ENCODE peak calls at places on chromosomes 16 and 17, in four cellular contexts. L is WTC11, P is K562, F is HepG2. N is an unnamed sample.

GRCh38 chr16:9061358-9061813 is 30.1 kb upstream of the HAPSTR1 start:
- DNase-seq in L (no peak), P (no peak), F (no peak), N (no peak)

GRCh38 chr16:4702466-4702808 is 9.1 kb downstream of the NUDT16L1 start:
- DNase-seq in L (no peak), P (peak; percentile 42), F (peak; percentile 44), N (no peak)

GRCh38 chr16:30397056-30397455 is 1.8 kb downstream of the ZNF48 start:
- DNase-seq in L (no peak), P (peak; percentile 51), F (no peak), N (no peak)

GRCh38 chr16:14564323-14564722 is 65.7 kb downstream of the PARN start:
- DNase-seq in L (no peak), P (no peak), F (peak; percentile 45), N (no peak)

GRCh38 chr17:46193626-46194392 is 580 bp upstream of the KANSL1 start:
- DNase-seq in L (peak; percentile 89), P (peak; percentile 99), F (peak; percentile 94), N (peak; percentile 94)

GRCh38 chr16:30351586-30352419 is 3.3 kb downstream of the CD2BP2 start:
- DNase-seq in L (no peak), P (no peak), F (no peak), N (no peak)

GRCh38 chr16:30561212-30561816 is 3.1 kb upstream of the ZNF764 start:
- DNase-seq in L (peak; percentile 58), P (no peak), F (no peak), N (no peak)

GRCh38 chr17:31390748-31391495 is 553 bp upstream of the RAB11FIP4 start:
- DNase-seq in L (peak; percentile 41), P (no peak), F (no peak), N (no peak)

GRCh38 chr17:58577696-58578095 is 63.3 kb upstream of the MTMR4 start:
- DNase-seq in L (peak; percentile 58), P (peak; percentile 78), F (peak; percentile 52), N (peak; percentile 65)

GRCh38 chr17:64420143-64420670 is 28.7 kb upstream of the MILR1 start:
- DNase-seq in L (no peak), P (peak; percentile 83), F (peak; percentile 81), N (peak; percentile 68)

GRCh38 chr16:3458852-3459361 is 15.4 kb downstream of the NAA60 start:
- DNase-seq in L (no peak), P (no peak), F (peak; percentile 94), N (no peak)

GRCh38 chr17:63413128-63413527 is 33.0 kb downstream of the CYB561 start:
- DNase-seq in L (no peak), P (no peak), F (no peak), N (no peak)

GRCh38 chr16:24051125-24051524 is 205.0 kb upstream of the CACNG3 start:
- DNase-seq in L (peak; percentile 50), P (no peak), F (no peak), N (no peak)

DNA sequence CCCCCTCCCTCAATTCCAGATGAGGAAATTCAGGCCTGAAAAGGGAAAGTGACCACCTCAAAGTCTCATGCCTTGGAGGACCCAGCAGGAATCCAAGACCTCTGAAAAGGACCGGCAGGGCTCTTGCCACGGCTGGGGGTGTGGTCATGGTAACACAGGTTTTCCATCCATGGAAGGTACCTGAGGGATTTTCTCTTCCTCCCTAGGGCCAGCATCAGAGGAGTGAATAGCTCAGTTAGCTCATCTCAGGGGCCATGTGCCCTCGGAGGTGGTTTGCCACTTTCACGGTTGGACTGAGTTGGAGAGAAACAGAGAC is 1.3 kb downstream of the CIITA start:
- DNase-seq in L (no peak), P (no peak), F (no peak), N (no peak)
- TF ChIP-seq ELF4 in L (no peak), P (no peak), F (no peak), N (no peak)

DNA sequence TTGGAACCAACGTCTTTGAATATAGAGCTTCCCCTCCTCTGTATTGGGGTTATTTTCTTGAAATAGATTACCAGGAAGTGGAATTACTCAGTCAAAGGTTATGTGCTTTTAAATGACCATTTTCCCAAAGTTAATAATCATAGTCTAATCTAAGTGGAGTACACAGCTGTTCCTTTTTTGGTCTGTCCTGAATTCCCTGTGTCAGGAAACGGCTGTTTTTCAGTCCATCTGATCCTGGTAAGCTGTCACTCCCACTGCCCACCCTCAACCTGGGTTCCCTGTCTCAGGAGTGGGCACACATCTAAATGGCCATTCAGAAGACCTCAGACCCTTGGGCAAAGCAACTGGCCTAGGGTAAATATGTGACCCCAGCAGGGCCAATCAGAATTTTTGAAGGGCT is 57.6 kb upstream of the KSR1 start:
- DNase-seq in L (no peak), P (no peak), F (no peak), N (no peak)
- TF ChIP-seq ELF4 in L (no peak), P (no peak), F (no peak), N (no peak)

GRCh38 chr16:89358030-89359005 is 132.0 kb downstream of the ANKRD11 start:
- DNase-seq in L (no peak), P (no peak), F (no peak), N (no peak)

GRCh38 chr16:89357460-89357859 is 132.9 kb downstream of the ANKRD11 start:
- DNase-seq in L (no peak), P (peak; percentile 48), F (no peak), N (no peak)

GRCh38 chr16:89355036-89355435 is 135.3 kb downstream of the ANKRD11 start:
- DNase-seq in L (no peak), P (no peak), F (no peak), N (no peak)

GRCh38 chr16:89355686-89356085 is 134.7 kb downstream of the ANKRD11 start:
- DNase-seq in L (no peak), P (no peak), F (no peak), N (no peak)

DNA sequence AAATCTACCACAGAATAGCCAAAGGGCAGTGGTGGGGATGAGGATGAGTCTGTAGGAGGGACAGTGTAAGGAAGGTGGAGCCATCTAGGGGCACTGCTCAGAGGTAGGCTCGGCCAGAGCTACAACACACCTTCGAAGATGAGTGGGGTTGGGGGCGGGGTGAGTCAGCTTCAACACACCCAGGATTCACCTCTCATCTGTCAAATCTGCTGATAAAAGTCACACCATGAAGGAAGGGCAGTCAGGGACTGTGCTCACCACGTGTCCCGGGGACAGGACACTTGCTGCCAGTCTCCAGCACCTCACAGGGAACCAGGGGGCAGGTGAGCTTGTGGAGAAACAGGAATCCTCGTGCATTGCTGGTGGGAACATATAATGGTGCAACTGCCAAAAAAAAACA is 133.3 kb downstream of the ANKRD11 start:
- DNase-seq in L (no peak), P (peak; percentile 71), F (peak; percentile 40), N (no peak)
- TF ChIP-seq ELF4 in L (no peak), P (no peak), F (no peak), N (no peak)

GRCh38 chr16:19874816-19875546 is 9.7 kb downstream of the GPRC5B start:
- DNase-seq in L (no peak), P (no peak), F (no peak), N (no peak)
- TF ChIP-seq ELF4 in L (no peak), P (no peak), F (no peak), N (no peak)

GRCh38 chr16:15988268-15989013 is 39.0 kb downstream of the ABCC1 start:
- DNase-seq in L (no peak), P (peak; percentile 94), F (no peak), N (no peak)
- TF ChIP-seq ELF4 in L (no peak), P (no peak), F (no peak), N (no peak)

GRCh38 chr16:22848451-22848850 is 34.5 kb downstream of the HS3ST2 start:
- DNase-seq in L (no peak), P (no peak), F (no peak), N (no peak)
- TF ChIP-seq ELF4 in L (no peak), P (no peak), F (no peak), N (no peak)

GRCh38 chr16:27429330-27429871 is 27.4 kb downstream of the IL21R start:
- DNase-seq in L (no peak), P (no peak), F (no peak), N (no peak)

GRCh38 chr16:27426423-27427408 is 24.7 kb downstream of the IL21R start:
- DNase-seq in L (no peak), P (peak; percentile 54), F (peak; percentile 60), N (peak; percentile 51)

GRCh38 chr16:27429981-27430441 is 28.0 kb downstream of the IL21R start:
- DNase-seq in L (no peak), P (no peak), F (no peak), N (peak; percentile 4)

GRCh38 chr16:27427538-27427937 is 25.6 kb downstream of the IL21R start:
- DNase-seq in L (no peak), P (no peak), F (no peak), N (no peak)

GRCh38 chr16:27428035-27428785 is 26.2 kb downstream of the IL21R start:
- DNase-seq in L (no peak), P (no peak), F (no peak), N (peak; percentile 3)
- TF ChIP-seq ELF4 in L (no peak), P (no peak), F (no peak), N (no peak)

DNA sequence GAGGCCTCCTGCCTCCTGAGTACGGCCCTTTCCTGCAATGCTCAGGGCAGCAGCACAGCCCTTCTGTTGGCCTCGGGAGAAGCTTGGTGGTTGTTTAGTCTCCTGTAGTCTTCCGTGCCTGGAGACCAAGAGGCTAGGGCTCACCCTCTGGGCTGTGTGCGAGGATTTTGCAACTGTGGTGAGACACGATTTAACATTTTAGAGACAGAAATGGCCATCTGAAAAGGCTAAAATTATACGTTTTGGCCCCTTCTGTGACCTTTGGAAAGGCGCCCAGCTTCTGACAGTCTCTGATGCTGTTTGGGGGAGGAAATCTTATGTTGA is 33.1 kb downstream of the FOXL1 start:
- DNase-seq in L (no peak), P (no peak), F (no peak), N (no peak)
- TF ChIP-seq ELF4 in L (no peak), P (no peak), F (no peak), N (no peak)

N was measured in HEK293T.